ENCODE peak calls at places on chromosome 1, in six cellular contexts. I is choroid plexus epithelial cell, G is iPS-NIHi11, W is A172, J is IMR-90, B is anterior cingulate cortex. V is an unnamed sample.
A peak's percentile ranks its signal among the peaks of the same experiment; 100 is the strongest.

GRCh38 chr1:111364690-111365089 is 62.8 kb downstream of the OVGP1 start:
- DNase-seq in I (no peak), G (no peak), W (no peak), J (no peak), B (no peak), V (no peak)

GRCh38 chr1:68255301-68255700 is 23.0 kb upstream of the WLS start:
- DNase-seq in I (no peak), G (no peak), W (no peak), B (no peak), J (no peak), V (peak; percentile 40)

GRCh38 chr1:92538048-92538412 is 51.3 kb upstream of the GFI1 start:
- DNase-seq in B (no peak), W (peak; percentile 12), G (no peak), I (peak; percentile 17), J (peak; percentile 5), V (no peak)

GRCh38 chr1:16249838-16250241 is 12.9 kb upstream of the CPLANE2 start:
- DNase-seq in J (peak; percentile 76), W (no peak), G (no peak), I (peak; percentile 89), B (no peak), V (no peak)

GRCh38 chr1:161998811-161999210 is 24.9 kb downstream of the OLFML2B start:
- DNase-seq in I (no peak), G (no peak), J (no peak), W (no peak), B (no peak), V (no peak)

GRCh38 chr1:225987491-225988316 is 11.4 kb downstream of the SDE2 start:
- DNase-seq in W (peak; percentile 49), I (peak; percentile 77), B (no peak), G (peak; percentile 33), J (peak; percentile 59), V (peak; percentile 41)

GRCh38 chr1:112887599-112888303 is 68.2 kb downstream of the SLC16A1 start:
- DNase-seq in J (no peak), B (no peak), I (peak; percentile 30), W (no peak), G (no peak), V (peak; percentile 31)

GRCh38 chr1:24425922-24426321 is 10.3 kb downstream of the NIPAL3 start:
- DNase-seq in W (no peak), I (no peak), J (no peak), B (no peak), G (no peak), V (no peak)

GRCh38 chr1:164772635-164773034 is 213.7 kb downstream of the PBX1 start:
- DNase-seq in I (peak; percentile 93), G (peak; percentile 47), B (no peak), W (peak; percentile 97), J (peak; percentile 97), V (peak; percentile 85)

GRCh38 chr1:6051423-6051822 is 5.7 kb downstream of the KCNAB2 start:
- DNase-seq in G (no peak), W (no peak), J (no peak), I (no peak), B (no peak), V (no peak)

V was measured in cardiac muscle cell.